ENCODE peak calls at places on chromosomes 2 and 18, in ten cellular contexts. One of them, this sample, is unnamed.

GRCh38 chr2:115573756-115574155 is 1131.3 kb downstream of the DPP10 start:
- DNase-seq in transverse colon: no peak
- DNase-seq in ascending aorta: no peak
- DNase-seq in lung: no peak
- DNase-seq in upper lobe of left lung: no peak
- DNase-seq in tibial artery: no peak
- DNase-seq in CD4-positive, alpha-beta memory T cell: no peak
- DNase-seq in psoas muscle: no peak
- DNase-seq in HCT116: no peak
- DNase-seq in left ventricle myocardium inferior: no peak
- DNase-seq in this sample: no peak

GRCh38 chr2:54120950-54121349 is 5.5 kb downstream of the ACYP2 start:
- DNase-seq in transverse colon: no peak
- DNase-seq in ascending aorta: no peak
- DNase-seq in upper lobe of left lung: no peak
- DNase-seq in psoas muscle: no peak
- DNase-seq in lung: no peak
- DNase-seq in HCT116: no peak
- DNase-seq in left ventricle myocardium inferior: no peak
- DNase-seq in CD4-positive, alpha-beta memory T cell: no peak
- DNase-seq in tibial artery: no peak
- DNase-seq in this sample: no peak

GRCh38 chr2:217160978-217161973 is 301.4 kb upstream of the TNP1 start:
- DNase-seq in left ventricle myocardium inferior: no peak
- DNase-seq in tibial artery: no peak
- DNase-seq in transverse colon: no peak
- DNase-seq in upper lobe of left lung: no peak
- DNase-seq in HCT116: no peak
- DNase-seq in ascending aorta: no peak
- DNase-seq in lung: no peak
- DNase-seq in CD4-positive, alpha-beta memory T cell: no peak
- DNase-seq in psoas muscle: no peak
- DNase-seq in this sample: no peak

GRCh38 chr18:361941-362913 is 94.4 kb upstream of the THOC1 start:
- DNase-seq in transverse colon: no peak
- DNase-seq in HCT116: no peak
- DNase-seq in lung: no peak
- DNase-seq in CD4-positive, alpha-beta memory T cell: no peak
- DNase-seq in tibial artery: peak; percentile 69
- DNase-seq in upper lobe of left lung: no peak
- DNase-seq in left ventricle myocardium inferior: no peak
- DNase-seq in ascending aorta: peak; percentile 74
- DNase-seq in psoas muscle: peak; percentile 68
- DNase-seq in this sample: no peak

GRCh38 chr2:168798076-168798887 is 4.2 kb upstream of the NOSTRIN start:
- DNase-seq in transverse colon: peak; percentile 67
- DNase-seq in ascending aorta: no peak
- DNase-seq in HCT116: no peak
- DNase-seq in CD4-positive, alpha-beta memory T cell: no peak
- DNase-seq in tibial artery: no peak
- DNase-seq in left ventricle myocardium inferior: peak; percentile 33
- DNase-seq in upper lobe of left lung: no peak
- DNase-seq in psoas muscle: no peak
- DNase-seq in lung: no peak
- DNase-seq in this sample: peak; percentile 50

GRCh38 chr2:181673178-181673577 is 7.1 kb downstream of the NEUROD1 start:
- DNase-seq in left ventricle myocardium inferior: no peak
- DNase-seq in ascending aorta: no peak
- DNase-seq in lung: no peak
- DNase-seq in tibial artery: no peak
- DNase-seq in CD4-positive, alpha-beta memory T cell: no peak
- DNase-seq in HCT116: no peak
- DNase-seq in upper lobe of left lung: no peak
- DNase-seq in transverse colon: no peak
- DNase-seq in psoas muscle: no peak
- DNase-seq in this sample: no peak

GRCh38 chr2:51526766-51527165 is 494.8 kb upstream of the NRXN1 start:
- DNase-seq in left ventricle myocardium inferior: no peak
- DNase-seq in transverse colon: no peak
- DNase-seq in CD4-positive, alpha-beta memory T cell: no peak
- DNase-seq in ascending aorta: no peak
- DNase-seq in tibial artery: no peak
- DNase-seq in lung: no peak
- DNase-seq in psoas muscle: no peak
- DNase-seq in HCT116: no peak
- DNase-seq in upper lobe of left lung: no peak
- DNase-seq in this sample: no peak

GRCh38 chr2:191167766-191168165 is 17.0 kb upstream of the STAT4 start:
- DNase-seq in HCT116: no peak
- DNase-seq in transverse colon: no peak
- DNase-seq in tibial artery: peak; percentile 34
- DNase-seq in upper lobe of left lung: peak; percentile 41
- DNase-seq in ascending aorta: no peak
- DNase-seq in lung: no peak
- DNase-seq in left ventricle myocardium inferior: no peak
- DNase-seq in psoas muscle: no peak
- DNase-seq in CD4-positive, alpha-beta memory T cell: no peak
- DNase-seq in this sample: no peak

GRCh38 chr2:225164406-225165048 is 122.3 kb upstream of the DOCK10 start:
- DNase-seq in ascending aorta: no peak
- DNase-seq in tibial artery: no peak
- DNase-seq in upper lobe of left lung: no peak
- DNase-seq in CD4-positive, alpha-beta memory T cell: no peak
- DNase-seq in transverse colon: no peak
- DNase-seq in left ventricle myocardium inferior: no peak
- DNase-seq in psoas muscle: no peak
- DNase-seq in lung: no peak
- DNase-seq in HCT116: no peak
- DNase-seq in this sample: no peak

GRCh38 chr18:22983175-22983574 is 50.0 kb downstream of the RBBP8 start:
- DNase-seq in transverse colon: no peak
- DNase-seq in tibial artery: no peak
- DNase-seq in upper lobe of left lung: no peak
- DNase-seq in left ventricle myocardium inferior: no peak
- DNase-seq in lung: no peak
- DNase-seq in psoas muscle: no peak
- DNase-seq in ascending aorta: no peak
- DNase-seq in HCT116: peak; percentile 24
- DNase-seq in CD4-positive, alpha-beta memory T cell: peak; percentile 16
- DNase-seq in this sample: no peak

GRCh38 chr2:43127208-43127940 is 99.0 kb downstream of the ZFP36L2 start:
- DNase-seq in left ventricle myocardium inferior: peak; percentile 70
- DNase-seq in HCT116: peak; percentile 33
- DNase-seq in ascending aorta: peak; percentile 80
- DNase-seq in lung: peak; percentile 77
- DNase-seq in tibial artery: peak; percentile 69
- DNase-seq in upper lobe of left lung: peak; percentile 88
- DNase-seq in transverse colon: peak; percentile 84
- DNase-seq in CD4-positive, alpha-beta memory T cell: peak; percentile 81
- DNase-seq in psoas muscle: peak; percentile 75
- DNase-seq in this sample: peak; percentile 88

GRCh38 chr18:77101410-77102245 is 31.0 kb downstream of the MBP start:
- DNase-seq in tibial artery: peak; percentile 92
- DNase-seq in upper lobe of left lung: peak; percentile 96
- DNase-seq in psoas muscle: peak; percentile 92
- DNase-seq in left ventricle myocardium inferior: peak; percentile 77
- DNase-seq in CD4-positive, alpha-beta memory T cell: no peak
- DNase-seq in ascending aorta: peak; percentile 94
- DNase-seq in HCT116: peak; percentile 89
- DNase-seq in transverse colon: peak; percentile 64
- DNase-seq in lung: peak; percentile 79
- DNase-seq in this sample: peak; percentile 91

GRCh38 chr18:77100751-77101355 is 31.7 kb downstream of the MBP start:
- DNase-seq in transverse colon: no peak
- DNase-seq in lung: no peak
- DNase-seq in HCT116: no peak
- DNase-seq in tibial artery: no peak
- DNase-seq in ascending aorta: no peak
- DNase-seq in psoas muscle: no peak
- DNase-seq in left ventricle myocardium inferior: no peak
- DNase-seq in upper lobe of left lung: peak; percentile 18
- DNase-seq in CD4-positive, alpha-beta memory T cell: no peak
- DNase-seq in this sample: no peak

GRCh38 chr18:77098554-77099174 is 33.9 kb downstream of the MBP start:
- DNase-seq in tibial artery: no peak
- DNase-seq in left ventricle myocardium inferior: no peak
- DNase-seq in upper lobe of left lung: peak; percentile 28
- DNase-seq in psoas muscle: no peak
- DNase-seq in HCT116: no peak
- DNase-seq in lung: no peak
- DNase-seq in transverse colon: no peak
- DNase-seq in CD4-positive, alpha-beta memory T cell: no peak
- DNase-seq in ascending aorta: no peak
- DNase-seq in this sample: no peak

GRCh38 chr18:77098033-77098432 is 34.5 kb downstream of the MBP start:
- DNase-seq in tibial artery: no peak
- DNase-seq in CD4-positive, alpha-beta memory T cell: no peak
- DNase-seq in transverse colon: no peak
- DNase-seq in left ventricle myocardium inferior: no peak
- DNase-seq in psoas muscle: no peak
- DNase-seq in HCT116: no peak
- DNase-seq in ascending aorta: no peak
- DNase-seq in upper lobe of left lung: peak; percentile 21
- DNase-seq in lung: no peak
- DNase-seq in this sample: no peak

GRCh38 chr18:77099501-77100370 is 32.8 kb downstream of the MBP start:
- DNase-seq in psoas muscle: no peak
- DNase-seq in transverse colon: no peak
- DNase-seq in ascending aorta: no peak
- DNase-seq in tibial artery: no peak
- DNase-seq in HCT116: no peak
- DNase-seq in CD4-positive, alpha-beta memory T cell: peak; percentile 44
- DNase-seq in left ventricle myocardium inferior: no peak
- DNase-seq in upper lobe of left lung: peak; percentile 41
- DNase-seq in lung: no peak
- DNase-seq in this sample: peak; percentile 73
- H3K4me1 ChIP-seq in psoas muscle: peaks cover 57% of the 10 kb centered on the region
- H3K4me1 ChIP-seq in transverse colon: peaks cover 28% of the 10 kb centered on the region
- H3K4me1 ChIP-seq in ascending aorta: peaks cover 46% of the 10 kb centered on the region
- H3K4me1 ChIP-seq in tibial artery: peaks cover 24% of the 10 kb centered on the region
- H3K4me1 ChIP-seq in HCT116: peaks cover 40% of the 10 kb centered on the region
- H3K4me1 ChIP-seq in CD4-positive, alpha-beta memory T cell: peaks cover 100% of the 10 kb centered on the region
- H3K4me1 ChIP-seq in left ventricle myocardium inferior: peaks cover 96% of the 10 kb centered on the region
- H3K4me1 ChIP-seq in upper lobe of left lung: peaks cover 34% of the 10 kb centered on the region
- H3K4me1 ChIP-seq in lung: peaks cover 3% of the 10 kb centered on the region
- H3K4me1 ChIP-seq in this sample: peaks cover 15% of the 10 kb centered on the region

DNA sequence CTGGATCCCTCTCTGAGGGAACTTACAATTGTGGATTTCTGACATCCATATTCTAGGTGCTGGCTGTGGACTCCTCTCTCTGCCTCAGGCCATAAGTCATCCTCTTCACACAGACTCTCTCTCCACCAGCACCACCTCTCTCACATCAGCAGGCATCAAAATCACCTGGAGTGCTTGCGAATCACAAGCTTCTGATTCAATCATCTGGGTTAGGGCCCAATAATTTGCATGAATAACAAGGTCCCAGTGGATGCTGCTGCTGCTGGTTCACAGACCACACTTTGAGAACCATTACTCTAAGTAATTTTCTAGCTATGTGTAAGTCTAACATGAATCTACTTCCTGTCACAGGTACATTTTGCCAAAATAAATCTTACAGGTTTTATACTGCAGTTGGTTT is 214.9 kb downstream of the DSEL start:
- DNase-seq in psoas muscle: no peak
- DNase-seq in left ventricle myocardium inferior: no peak
- DNase-seq in transverse colon: no peak
- DNase-seq in HCT116: no peak
- DNase-seq in tibial artery: no peak
- DNase-seq in upper lobe of left lung: no peak
- DNase-seq in CD4-positive, alpha-beta memory T cell: no peak
- DNase-seq in ascending aorta: no peak
- DNase-seq in lung: no peak
- DNase-seq in this sample: no peak
- H3K27ac ChIP-seq in psoas muscle: no peak overlapping the region
- H3K27ac ChIP-seq in left ventricle myocardium inferior: no peak overlapping the region
- H3K27ac ChIP-seq in transverse colon: no peak overlapping the region
- H3K27ac ChIP-seq in HCT116: no peak overlapping the region
- H3K27ac ChIP-seq in tibial artery: no peak overlapping the region
- H3K27ac ChIP-seq in upper lobe of left lung: no peak overlapping the region
- H3K27ac ChIP-seq in CD4-positive, alpha-beta memory T cell: no peak overlapping the region
- H3K27ac ChIP-seq in ascending aorta: no peak overlapping the region
- H3K27ac ChIP-seq in lung: no peak overlapping the region
- H3K27ac ChIP-seq in this sample: no peak overlapping the region

DNA sequence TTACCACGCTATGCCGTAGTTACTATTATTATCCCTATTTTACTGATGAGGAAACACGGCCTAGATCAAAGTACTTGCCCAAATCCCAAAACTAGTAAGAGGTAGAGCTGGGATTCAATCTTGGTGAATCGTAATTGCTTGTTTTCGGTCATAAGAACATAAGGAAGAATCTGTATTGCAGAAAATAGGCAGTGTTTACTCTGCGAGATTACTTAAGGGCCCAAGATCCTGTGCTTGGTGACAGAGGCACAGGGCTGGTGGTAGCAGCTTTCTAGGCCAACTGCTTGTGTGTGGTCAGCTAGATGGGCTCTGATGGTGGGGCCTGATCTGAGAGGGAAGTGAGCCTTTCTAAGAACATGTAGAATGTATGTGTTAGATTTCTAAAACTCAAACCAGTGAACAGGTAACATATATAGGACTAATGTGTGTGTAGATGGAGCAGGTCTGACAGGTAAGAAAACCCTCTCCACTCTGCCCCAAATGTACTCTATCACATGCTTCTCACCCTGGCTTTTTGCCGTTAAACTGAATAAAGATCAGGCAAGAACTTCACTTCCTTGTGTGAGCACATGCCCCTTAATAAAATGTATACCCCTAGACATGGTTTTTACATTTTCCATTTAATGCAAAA is 70.8 kb downstream of the SPATS2L start:
- DNase-seq in transverse colon: peak; percentile 21
- DNase-seq in ascending aorta: no peak
- DNase-seq in lung: no peak
- DNase-seq in tibial artery: no peak
- DNase-seq in HCT116: no peak
- DNase-seq in psoas muscle: no peak
- DNase-seq in upper lobe of left lung: no peak
- DNase-seq in CD4-positive, alpha-beta memory T cell: no peak
- DNase-seq in left ventricle myocardium inferior: no peak
- DNase-seq in this sample: no peak
- H3K4me1 ChIP-seq in transverse colon: peaks cover 61% of the 10 kb centered on the region
- H3K4me1 ChIP-seq in ascending aorta: peaks cover 53% of the 10 kb centered on the region
- H3K4me1 ChIP-seq in lung: peaks cover 36% of the 10 kb centered on the region
- H3K4me1 ChIP-seq in tibial artery: peaks cover 37% of the 10 kb centered on the region
- H3K4me1 ChIP-seq in HCT116: peaks cover 54% of the 10 kb centered on the region
- H3K4me1 ChIP-seq in psoas muscle: peaks cover 46% of the 10 kb centered on the region
- H3K4me1 ChIP-seq in upper lobe of left lung: peaks cover 65% of the 10 kb centered on the region
- H3K4me1 ChIP-seq in CD4-positive, alpha-beta memory T cell: peaks cover 56% of the 10 kb centered on the region
- H3K4me1 ChIP-seq in left ventricle myocardium inferior: peaks cover 92% of the 10 kb centered on the region
- H3K4me1 ChIP-seq in this sample: peaks cover 21% of the 10 kb centered on the region

DNA sequence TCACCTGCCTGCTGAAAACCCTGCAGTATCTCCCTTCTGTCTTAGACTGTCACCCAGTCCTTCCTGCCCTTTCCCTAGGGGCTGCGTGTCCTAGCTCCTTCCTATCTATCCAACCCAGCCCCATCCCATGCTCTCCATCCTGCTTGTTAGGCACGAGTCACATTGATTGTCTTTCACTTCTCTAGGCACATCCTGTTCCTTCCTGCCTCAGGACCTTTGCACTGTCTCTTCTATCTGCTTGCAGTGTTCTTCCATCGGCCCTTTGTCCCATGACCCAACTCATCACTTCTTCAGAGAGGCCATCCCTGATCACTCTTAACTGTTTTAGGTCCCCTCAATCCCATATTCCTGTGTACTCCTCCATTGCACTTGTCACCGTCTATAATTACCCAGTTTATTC is 50.4 kb downstream of the MERTK start:
- DNase-seq in HCT116: no peak
- DNase-seq in ascending aorta: no peak
- DNase-seq in tibial artery: no peak
- DNase-seq in upper lobe of left lung: no peak
- DNase-seq in lung: no peak
- DNase-seq in transverse colon: no peak
- DNase-seq in CD4-positive, alpha-beta memory T cell: no peak
- DNase-seq in psoas muscle: no peak
- DNase-seq in left ventricle myocardium inferior: no peak
- DNase-seq in this sample: no peak
- H3K27ac ChIP-seq in HCT116: no peak overlapping the region
- H3K27ac ChIP-seq in ascending aorta: no peak overlapping the region
- H3K27ac ChIP-seq in tibial artery: peak overlapping the region; percentile 82
- H3K27ac ChIP-seq in upper lobe of left lung: no peak overlapping the region
- H3K27ac ChIP-seq in lung: no peak overlapping the region
- H3K27ac ChIP-seq in transverse colon: no peak overlapping the region
- H3K27ac ChIP-seq in CD4-positive, alpha-beta memory T cell: no peak overlapping the region
- H3K27ac ChIP-seq in psoas muscle: no peak overlapping the region
- H3K27ac ChIP-seq in left ventricle myocardium inferior: no peak overlapping the region
- H3K27ac ChIP-seq in this sample: no peak overlapping the region